ENCODE peak calls at places on chromosomes 13 and 19, in nine cellular contexts. I, J, L, C, Q, Z, U, X and O are unnamed samples.
A peak's percentile ranks its signal among the peaks of the same experiment; 100 is the strongest.

GRCh38 chr19:43774103-43774939 is 6.5 kb downstream of the KCNN4 start:
- DNase-seq in J (peak; percentile 72), Q (no peak), C (no peak), I (no peak), Z (no peak), U (no peak), X (peak; percentile 67), L (no peak), O (no peak)

GRCh38 chr13:113917096-113917495 is 53.2 kb upstream of the GAS6 start:
- DNase-seq in C (no peak), X (no peak), J (no peak), Z (no peak), Q (no peak), I (no peak), U (no peak), L (no peak), O (no peak)

GRCh38 chr13:114101325-114101821 is 31.1 kb downstream of the RASA3 start:
- DNase-seq in U (no peak), L (no peak), X (no peak), Z (no peak), Q (no peak), I (no peak), C (no peak), J (no peak), O (no peak)

GRCh38 chr19:14361824-14362223 is 19.4 kb upstream of the ADGRE5 start:
- DNase-seq in Z (no peak), C (no peak), Q (no peak), I (no peak), X (no peak), U (no peak), J (no peak), L (peak; percentile 72), O (no peak)

GRCh38 chr19:42928896-42929295 is 8.1 kb downstream of the PSG7 start:
- DNase-seq in Z (no peak), I (no peak), Q (no peak), J (no peak), C (no peak), L (no peak), U (no peak), X (no peak), O (no peak)

GRCh38 chr13:48210178-48210577 is 22.8 kb upstream of the ITM2B start:
- DNase-seq in Q (no peak), Z (no peak), C (no peak), L (no peak), U (no peak), X (no peak), I (peak; percentile 8), J (peak; percentile 88), O (no peak)

GRCh38 chr19:13275016-13275722 is 125.0 kb downstream of the IER2 start:
- DNase-seq in L (no peak), C (no peak), J (no peak), I (no peak), Q (no peak), Z (no peak), U (no peak), X (no peak), O (no peak)

GRCh38 chr13:59479629-59480028 is 684.1 kb downstream of the DIAPH3 start:
- DNase-seq in Q (no peak), J (no peak), Z (no peak), L (no peak), U (no peak), I (no peak), X (no peak), C (no peak), O (no peak)

GRCh38 chr19:46602392-46603194 is 1.5 kb downstream of the CALM3 start:
- DNase-seq in Q (no peak), J (peak; percentile 33), C (no peak), Z (no peak), U (no peak), L (peak; percentile 52), X (no peak), I (no peak), O (no peak)

GRCh38 chr13:63541336-63541735 is 2125.7 kb upstream of the PCDH20 start:
- DNase-seq in C (no peak), I (no peak), J (no peak), Q (no peak), Z (no peak), U (no peak), X (no peak), L (no peak), O (no peak)

GRCh38 chr13:50228527-50228926 is 213.3 kb downstream of the KCNRG start:
- DNase-seq in U (no peak), J (no peak), L (no peak), Z (no peak), Q (no peak), I (no peak), X (no peak), C (no peak), O (peak; percentile 44)

GRCh38 chr19:49455729-49456128 is 2.7 kb downstream of the ALDH16A1 start:
- DNase-seq in J (no peak), Q (no peak), X (no peak), L (no peak), Z (no peak), U (no peak), I (no peak), C (no peak), O (no peak)

GRCh38 chr13:93398167-93398566 is 171.6 kb downstream of the GPC6 start:
- DNase-seq in X (no peak), Z (no peak), I (no peak), L (no peak), Q (no peak), J (peak; percentile 89), U (no peak), C (peak; percentile 20), O (no peak)

GRCh38 chr13:47598340-47598911 is 402.6 kb downstream of the SUCLA2 start:
- DNase-seq in I (no peak), L (no peak), X (no peak), C (no peak), Q (no peak), U (no peak), Z (no peak), J (peak; percentile 4), O (no peak)

GRCh38 chr19:44867578-44867977 is 21.5 kb downstream of the NECTIN2 start:
- DNase-seq in Z (no peak), L (no peak), I (no peak), J (no peak), C (no peak), X (no peak), Q (no peak), U (no peak), O (no peak)

GRCh38 chr19:2294377-2295335 is 12.7 kb upstream of the PEAK3 start:
- DNase-seq in J (peak; percentile 70), Z (no peak), Q (no peak), C (no peak), U (no peak), L (no peak), X (peak; percentile 50), I (no peak), O (no peak)

GRCh38 chr13:39329182-39329639 is 273.8 kb downstream of the LHFPL6 start:
- DNase-seq in Z (no peak), Q (no peak), J (peak; percentile 20), L (no peak), C (no peak), I (no peak), X (no peak), U (no peak), O (no peak)

GRCh38 chr13:51451467-51452390 is 1.1 kb downstream of the INTS6 start:
- DNase-seq in Z (peak; percentile 72), U (peak; percentile 53), Q (no peak), J (peak; percentile 74), X (peak; percentile 73), L (peak; percentile 87), C (peak; percentile 30), I (peak; percentile 41), O (peak; percentile 66)

GRCh38 chr13:76745246-76746200 is 140.7 kb downstream of the KCTD12 start:
- DNase-seq in L (no peak), C (no peak), I (no peak), X (no peak), U (no peak), Z (no peak), Q (no peak), J (no peak), O (no peak)

GRCh38 chr13:50915562-50915961 is 6.0 kb downstream of the RNASEH2B start:
- DNase-seq in J (no peak), C (no peak), L (peak; percentile 44), I (no peak), Q (no peak), U (no peak), X (no peak), Z (no peak), O (no peak)

GRCh38 chr13:109408596-109409382 is 377.6 kb downstream of the IRS2 start:
- DNase-seq in Q (no peak), C (no peak), Z (no peak), U (no peak), I (no peak), X (no peak), L (no peak), J (peak; percentile 61), O (no peak)

GRCh38 chr13:40206241-40207109 is 460.0 kb downstream of the FOXO1 start:
- DNase-seq in C (no peak), I (no peak), Q (no peak), X (no peak), L (peak; percentile 52), J (no peak), U (no peak), Z (peak; percentile 64), O (no peak)